ENCODE peak calls at places on chromosome 2, in five cellular contexts. One of them, this sample, is unnamed.

GRCh38 chr2:180002198-180002597 is 4.9 kb downstream of the CWC22 start:
- DNase-seq in endothelial cell of umbilical vein: no peak
- DNase-seq in neural progenitor cell: no peak
- DNase-seq in effector memory CD4-positive, alpha-beta T cell: no peak
- DNase-seq in body of pancreas: no peak
- DNase-seq in this sample: no peak

GRCh38 chr2:101759162-101759561 is 61.7 kb downstream of the MAP4K4 start:
- DNase-seq in endothelial cell of umbilical vein: peak; percentile 95
- DNase-seq in neural progenitor cell: no peak
- DNase-seq in effector memory CD4-positive, alpha-beta T cell: no peak
- DNase-seq in body of pancreas: no peak
- DNase-seq in this sample: peak; percentile 68

GRCh38 chr2:171244970-171245782 is 84.5 kb upstream of the TLK1 start:
- DNase-seq in endothelial cell of umbilical vein: no peak
- DNase-seq in neural progenitor cell: no peak
- DNase-seq in effector memory CD4-positive, alpha-beta T cell: no peak
- DNase-seq in body of pancreas: no peak
- DNase-seq in this sample: no peak

GRCh38 chr2:61117534-61117933 is 44.5 kb upstream of the C2orf74 start:
- DNase-seq in endothelial cell of umbilical vein: no peak
- DNase-seq in neural progenitor cell: no peak
- DNase-seq in effector memory CD4-positive, alpha-beta T cell: no peak
- DNase-seq in body of pancreas: no peak
- DNase-seq in this sample: no peak

GRCh38 chr2:14975401-14975800 is 342.9 kb downstream of the LRATD1 start:
- DNase-seq in endothelial cell of umbilical vein: no peak
- DNase-seq in neural progenitor cell: no peak
- DNase-seq in effector memory CD4-positive, alpha-beta T cell: no peak
- DNase-seq in body of pancreas: no peak
- DNase-seq in this sample: no peak

GRCh38 chr2:12501469-12502147 is 215.1 kb upstream of the TRIB2 start:
- DNase-seq in endothelial cell of umbilical vein: peak; percentile 39
- DNase-seq in neural progenitor cell: no peak
- DNase-seq in effector memory CD4-positive, alpha-beta T cell: no peak
- DNase-seq in body of pancreas: peak; percentile 13
- DNase-seq in this sample: no peak

GRCh38 chr2:204024503-204024902 is 87.9 kb downstream of the ICOS start:
- DNase-seq in endothelial cell of umbilical vein: peak; percentile 81
- DNase-seq in neural progenitor cell: peak; percentile 50
- DNase-seq in effector memory CD4-positive, alpha-beta T cell: no peak
- DNase-seq in body of pancreas: peak; percentile 14
- DNase-seq in this sample: no peak

GRCh38 chr2:9721346-9721745 is 90.5 kb upstream of the YWHAQ start:
- DNase-seq in endothelial cell of umbilical vein: no peak
- DNase-seq in neural progenitor cell: no peak
- DNase-seq in effector memory CD4-positive, alpha-beta T cell: no peak
- DNase-seq in body of pancreas: no peak
- DNase-seq in this sample: no peak

GRCh38 chr2:231118122-231118942 is 6.5 kb downstream of the HTR2B start:
- DNase-seq in endothelial cell of umbilical vein: peak; percentile 65
- DNase-seq in neural progenitor cell: no peak
- DNase-seq in effector memory CD4-positive, alpha-beta T cell: no peak
- DNase-seq in body of pancreas: no peak
- DNase-seq in this sample: no peak

GRCh38 chr2:200091126-200091525 is 135.7 kb downstream of the MAIP1 start:
- DNase-seq in endothelial cell of umbilical vein: no peak
- DNase-seq in neural progenitor cell: peak; percentile 30
- DNase-seq in effector memory CD4-positive, alpha-beta T cell: no peak
- DNase-seq in body of pancreas: no peak
- DNase-seq in this sample: no peak

GRCh38 chr2:190062617-190063016 is at the start of gene MSTN:
- DNase-seq in endothelial cell of umbilical vein: no peak
- DNase-seq in neural progenitor cell: no peak
- DNase-seq in effector memory CD4-positive, alpha-beta T cell: no peak
- DNase-seq in body of pancreas: no peak
- DNase-seq in this sample: no peak

GRCh38 chr2:191957996-191958860 is 111.3 kb upstream of the CAVIN2 start:
- DNase-seq in endothelial cell of umbilical vein: peak; percentile 71
- DNase-seq in neural progenitor cell: no peak
- DNase-seq in effector memory CD4-positive, alpha-beta T cell: no peak
- DNase-seq in body of pancreas: no peak
- DNase-seq in this sample: peak; percentile 87

GRCh38 chr2:176130153-176130916 is 830 bp downstream of the HOXD8 start:
- DNase-seq in endothelial cell of umbilical vein: peak; percentile 82
- DNase-seq in neural progenitor cell: peak; percentile 76
- DNase-seq in effector memory CD4-positive, alpha-beta T cell: no peak
- DNase-seq in body of pancreas: no peak
- DNase-seq in this sample: no peak

GRCh38 chr2:191933307-191934105 is 86.6 kb upstream of the CAVIN2 start:
- DNase-seq in endothelial cell of umbilical vein: peak; percentile 33
- DNase-seq in neural progenitor cell: no peak
- DNase-seq in effector memory CD4-positive, alpha-beta T cell: no peak
- DNase-seq in body of pancreas: peak; percentile 25
- DNase-seq in this sample: no peak

GRCh38 chr2:197952540-197953202 is 148.3 kb downstream of the PLCL1 start:
- DNase-seq in endothelial cell of umbilical vein: no peak
- DNase-seq in neural progenitor cell: no peak
- DNase-seq in effector memory CD4-positive, alpha-beta T cell: no peak
- DNase-seq in body of pancreas: no peak
- DNase-seq in this sample: no peak

GRCh38 chr2:227370791-227371312 is 8.3 kb downstream of the TM4SF20 start:
- DNase-seq in endothelial cell of umbilical vein: no peak
- DNase-seq in neural progenitor cell: no peak
- DNase-seq in effector memory CD4-positive, alpha-beta T cell: no peak
- DNase-seq in body of pancreas: peak; percentile 9
- DNase-seq in this sample: peak; percentile 42

GRCh38 chr2:26840937-26841610 is 6.9 kb upstream of the DPYSL5 start:
- DNase-seq in endothelial cell of umbilical vein: no peak
- DNase-seq in neural progenitor cell: no peak
- DNase-seq in effector memory CD4-positive, alpha-beta T cell: no peak
- DNase-seq in body of pancreas: no peak
- DNase-seq in this sample: no peak

GRCh38 chr2:130185896-130186295 is 3.8 kb downstream of the MZT2B start:
- DNase-seq in endothelial cell of umbilical vein: no peak
- DNase-seq in neural progenitor cell: no peak
- DNase-seq in effector memory CD4-positive, alpha-beta T cell: no peak
- DNase-seq in body of pancreas: no peak
- DNase-seq in this sample: no peak

GRCh38 chr2:215851091-215851490 is 162.3 kb downstream of the MREG start:
- DNase-seq in endothelial cell of umbilical vein: peak; percentile 92
- DNase-seq in neural progenitor cell: no peak
- DNase-seq in effector memory CD4-positive, alpha-beta T cell: no peak
- DNase-seq in body of pancreas: no peak
- DNase-seq in this sample: no peak

GRCh38 chr2:119694994-119695521 is 16.1 kb downstream of the TMEM177 start:
- DNase-seq in endothelial cell of umbilical vein: peak; percentile 10
- DNase-seq in neural progenitor cell: no peak
- DNase-seq in effector memory CD4-positive, alpha-beta T cell: no peak
- DNase-seq in body of pancreas: peak; percentile 45
- DNase-seq in this sample: peak; percentile 62

GRCh38 chr2:188734688-188735087 is 239.5 kb upstream of the COL3A1 start:
- DNase-seq in endothelial cell of umbilical vein: no peak
- DNase-seq in neural progenitor cell: peak; percentile 7
- DNase-seq in effector memory CD4-positive, alpha-beta T cell: no peak
- DNase-seq in body of pancreas: no peak
- DNase-seq in this sample: no peak

GRCh38 chr2:118312963-118313756 is 224.9 kb downstream of the INSIG2 start:
- DNase-seq in endothelial cell of umbilical vein: no peak
- DNase-seq in neural progenitor cell: peak; percentile 20
- DNase-seq in effector memory CD4-positive, alpha-beta T cell: no peak
- DNase-seq in body of pancreas: no peak
- DNase-seq in this sample: no peak

GRCh38 chr2:155965415-155966070 is 367.0 kb downstream of the NR4A2 start:
- DNase-seq in endothelial cell of umbilical vein: no peak
- DNase-seq in neural progenitor cell: no peak
- DNase-seq in effector memory CD4-positive, alpha-beta T cell: no peak
- DNase-seq in body of pancreas: no peak
- DNase-seq in this sample: no peak

GRCh38 chr2:43714164-43714563 is 37.9 kb upstream of the C1GALT1C1L start:
- DNase-seq in endothelial cell of umbilical vein: peak; percentile 73
- DNase-seq in neural progenitor cell: no peak
- DNase-seq in effector memory CD4-positive, alpha-beta T cell: no peak
- DNase-seq in body of pancreas: no peak
- DNase-seq in this sample: no peak

GRCh38 chr2:10370390-10370789 is 67.7 kb downstream of the HPCAL1 start:
- DNase-seq in endothelial cell of umbilical vein: no peak
- DNase-seq in neural progenitor cell: no peak
- DNase-seq in effector memory CD4-positive, alpha-beta T cell: no peak
- DNase-seq in body of pancreas: no peak
- DNase-seq in this sample: no peak

GRCh38 chr2:183283176-183283575 is 158.9 kb downstream of the NUP35 start:
- DNase-seq in endothelial cell of umbilical vein: no peak
- DNase-seq in neural progenitor cell: no peak
- DNase-seq in effector memory CD4-positive, alpha-beta T cell: no peak
- DNase-seq in body of pancreas: no peak
- DNase-seq in this sample: no peak

GRCh38 chr2:137467246-137467862 is 496.9 kb upstream of the HNMT start:
- DNase-seq in endothelial cell of umbilical vein: peak; percentile 3
- DNase-seq in neural progenitor cell: peak; percentile 61
- DNase-seq in effector memory CD4-positive, alpha-beta T cell: no peak
- DNase-seq in body of pancreas: peak; percentile 48
- DNase-seq in this sample: no peak

GRCh38 chr2:197159681-197160211 is 150.8 kb downstream of the ANKRD44 start:
- DNase-seq in endothelial cell of umbilical vein: peak; percentile 95
- DNase-seq in neural progenitor cell: no peak
- DNase-seq in effector memory CD4-positive, alpha-beta T cell: peak; percentile 28
- DNase-seq in body of pancreas: no peak
- DNase-seq in this sample: peak; percentile 59

GRCh38 chr2:28359222-28360065 is 33.2 kb upstream of the FOSL2 start:
- DNase-seq in endothelial cell of umbilical vein: peak; percentile 68
- DNase-seq in neural progenitor cell: no peak
- DNase-seq in effector memory CD4-positive, alpha-beta T cell: peak; percentile 81
- DNase-seq in body of pancreas: peak; percentile 30
- DNase-seq in this sample: no peak

GRCh38 chr2:237465515-237466227 is 21.4 kb upstream of the MLPH start:
- DNase-seq in endothelial cell of umbilical vein: peak; percentile 75
- DNase-seq in neural progenitor cell: no peak
- DNase-seq in effector memory CD4-positive, alpha-beta T cell: no peak
- DNase-seq in body of pancreas: no peak
- DNase-seq in this sample: no peak

GRCh38 chr2:237440819-237441281 is 26.9 kb upstream of the COL6A3 start:
- DNase-seq in endothelial cell of umbilical vein: no peak
- DNase-seq in neural progenitor cell: no peak
- DNase-seq in effector memory CD4-positive, alpha-beta T cell: no peak
- DNase-seq in body of pancreas: no peak
- DNase-seq in this sample: no peak

GRCh38 chr2:160492401-160493226 is 993 bp downstream of the RBMS1 start:
- DNase-seq in endothelial cell of umbilical vein: peak; percentile 72
- DNase-seq in neural progenitor cell: peak; percentile 95
- DNase-seq in effector memory CD4-positive, alpha-beta T cell: peak; percentile 44
- DNase-seq in body of pancreas: peak; percentile 75
- DNase-seq in this sample: no peak

GRCh38 chr2:144240656-144241339 is 279.1 kb downstream of the ZEB2 start:
- DNase-seq in endothelial cell of umbilical vein: no peak
- DNase-seq in neural progenitor cell: peak; percentile 43
- DNase-seq in effector memory CD4-positive, alpha-beta T cell: no peak
- DNase-seq in body of pancreas: no peak
- DNase-seq in this sample: no peak

GRCh38 chr2:2743164-2743571 is 412.1 kb upstream of the MYT1L start:
- DNase-seq in endothelial cell of umbilical vein: no peak
- DNase-seq in neural progenitor cell: no peak
- DNase-seq in effector memory CD4-positive, alpha-beta T cell: no peak
- DNase-seq in body of pancreas: peak; percentile 39
- DNase-seq in this sample: no peak

GRCh38 chr2:12265646-12266045 is 451.1 kb upstream of the TRIB2 start:
- DNase-seq in endothelial cell of umbilical vein: no peak
- DNase-seq in neural progenitor cell: no peak
- DNase-seq in effector memory CD4-positive, alpha-beta T cell: no peak
- DNase-seq in body of pancreas: no peak
- DNase-seq in this sample: no peak

GRCh38 chr2:127087780-127088495 is 19.0 kb downstream of the BIN1 start:
- DNase-seq in endothelial cell of umbilical vein: no peak
- DNase-seq in neural progenitor cell: no peak
- DNase-seq in effector memory CD4-positive, alpha-beta T cell: no peak
- DNase-seq in body of pancreas: no peak
- DNase-seq in this sample: no peak
- H3K4me3 ChIP-seq in endothelial cell of umbilical vein: no peak overlapping the region
- H3K4me3 ChIP-seq in neural progenitor cell: no peak overlapping the region
- H3K4me3 ChIP-seq in effector memory CD4-positive, alpha-beta T cell: no peak overlapping the region
- H3K4me3 ChIP-seq in body of pancreas: no peak overlapping the region
- H3K4me3 ChIP-seq in this sample: no peak overlapping the region

DNA sequence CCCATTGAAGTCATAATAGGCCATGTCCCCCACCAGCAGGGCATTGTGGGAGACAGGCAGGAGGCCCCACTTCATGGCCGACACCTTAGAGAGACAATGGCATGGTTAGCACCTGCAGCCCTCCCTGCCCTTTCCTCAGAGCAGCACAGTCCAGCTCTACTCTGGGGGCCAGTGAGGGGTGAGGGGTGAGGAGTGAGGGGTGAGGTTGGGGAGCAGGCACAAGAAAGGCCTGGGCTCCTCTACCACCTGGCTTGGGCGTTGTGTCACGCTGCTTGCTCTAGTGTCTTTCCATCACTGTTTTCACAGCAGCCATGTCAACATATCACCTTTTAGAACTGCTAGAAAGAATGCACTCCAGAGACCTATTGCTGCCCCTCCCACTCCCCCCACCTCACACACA is 77.2 kb downstream of the ADD2 start:
- DNase-seq in endothelial cell of umbilical vein: no peak
- DNase-seq in neural progenitor cell: no peak
- DNase-seq in effector memory CD4-positive, alpha-beta T cell: no peak
- DNase-seq in body of pancreas: no peak
- DNase-seq in this sample: no peak
- H3K4me3 ChIP-seq in endothelial cell of umbilical vein: no peak overlapping the region
- H3K4me3 ChIP-seq in neural progenitor cell: no peak overlapping the region
- H3K4me3 ChIP-seq in effector memory CD4-positive, alpha-beta T cell: no peak overlapping the region
- H3K4me3 ChIP-seq in body of pancreas: no peak overlapping the region
- H3K4me3 ChIP-seq in this sample: no peak overlapping the region

GRCh38 chr2:218979846-218980738 is 4.9 kb downstream of the FEV start:
- DNase-seq in endothelial cell of umbilical vein: peak; percentile 81
- DNase-seq in neural progenitor cell: peak; percentile 93
- DNase-seq in effector memory CD4-positive, alpha-beta T cell: peak; percentile 52
- DNase-seq in body of pancreas: peak; percentile 87
- DNase-seq in this sample: no peak
- H3K4me3 ChIP-seq in endothelial cell of umbilical vein: no peak overlapping the region
- H3K4me3 ChIP-seq in neural progenitor cell: peak overlapping the region; percentile 26
- H3K4me3 ChIP-seq in effector memory CD4-positive, alpha-beta T cell: peak overlapping the region; percentile 27
- H3K4me3 ChIP-seq in body of pancreas: no peak overlapping the region
- H3K4me3 ChIP-seq in this sample: peak overlapping the region; percentile 20

DNA sequence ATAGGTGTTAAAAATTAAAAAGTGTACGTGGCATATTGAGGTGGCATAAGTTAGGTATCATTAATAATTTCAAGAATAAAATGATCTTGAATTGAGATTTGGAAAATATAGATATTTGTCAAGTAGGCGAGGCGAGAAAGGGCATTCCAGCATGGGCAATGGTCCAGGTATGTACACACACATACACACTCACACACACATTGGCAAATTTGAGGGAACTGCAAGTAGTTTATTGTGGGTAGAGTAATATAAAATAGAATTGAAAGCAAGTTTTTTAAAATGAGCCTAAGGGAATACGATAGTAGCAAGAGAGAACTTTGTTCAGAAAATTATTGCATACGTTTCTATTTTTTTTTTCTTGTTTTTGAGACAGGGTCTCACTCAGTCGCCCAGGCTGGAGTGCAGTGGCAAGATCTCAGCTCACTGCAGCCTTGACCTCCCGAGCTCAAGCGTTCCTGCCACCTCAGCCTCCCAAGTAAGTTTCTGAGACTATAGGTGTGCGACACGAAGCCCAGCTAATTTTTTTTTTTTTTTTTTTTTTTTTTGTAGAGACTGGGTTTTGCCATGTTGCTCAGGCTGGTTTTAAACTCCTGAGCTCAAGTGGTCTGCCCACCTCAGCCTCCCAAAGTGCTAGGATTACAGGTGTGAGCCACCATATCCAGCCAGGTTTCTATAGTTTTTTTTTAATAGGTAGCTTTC is 96.7 kb upstream of the SLC39A10 start:
- DNase-seq in endothelial cell of umbilical vein: no peak
- DNase-seq in neural progenitor cell: no peak
- DNase-seq in effector memory CD4-positive, alpha-beta T cell: no peak
- DNase-seq in body of pancreas: no peak
- DNase-seq in this sample: no peak
- H3K4me3 ChIP-seq in endothelial cell of umbilical vein: no peak overlapping the region
- H3K4me3 ChIP-seq in neural progenitor cell: no peak overlapping the region
- H3K4me3 ChIP-seq in effector memory CD4-positive, alpha-beta T cell: peak overlapping the region; percentile 5
- H3K4me3 ChIP-seq in body of pancreas: no peak overlapping the region
- H3K4me3 ChIP-seq in this sample: no peak overlapping the region